ENCODE peak calls at places on chromosome 18, in eight cellular contexts. G is neural progenitor cell; A is Peyer's patch; L is choroid plexus epithelial cell; T is CD8-positive, alpha-beta T cell; I is tibial nerve; F is astrocyte; Z is AG10803. E is an unnamed sample.

GRCh38 chr18:60452424-60452823 is 79.8 kb upstream of the MC4R start:
- DNase-seq in G (no peak), A (no peak), L (peak), T (no peak), I (no peak), F (peak), Z (peak), E (peak)

GRCh38 chr18:39296293-39296888 is 1730.8 kb upstream of the CELF4 start:
- DNase-seq in G (no peak), A (no peak), L (no peak), T (no peak), I (no peak), F (no peak), Z (no peak), E (no peak)

GRCh38 chr18:58612239-58613055 is 16.4 kb downstream of the ALPK2 start:
- DNase-seq in G (peak), A (no peak), L (no peak), T (no peak), I (no peak), F (no peak), Z (no peak), E (no peak)

GRCh38 chr18:26383454-26384270 is 157.4 kb downstream of the TAF4B start:
- DNase-seq in G (peak), A (no peak), L (peak), T (no peak), I (no peak), F (peak), Z (peak), E (peak)

GRCh38 chr18:596288-596881 is 403 bp upstream of the CLUL1 start:
- DNase-seq in G (peak), A (peak), L (no peak), T (peak), I (no peak), F (no peak), Z (no peak), E (no peak)

GRCh38 chr18:24470022-24470618 is 9.7 kb downstream of the HRH4 start:
- DNase-seq in G (no peak), A (no peak), L (no peak), T (no peak), I (no peak), F (no peak), Z (no peak), E (no peak)

GRCh38 chr18:28284132-28284531 is 107.2 kb upstream of the CDH2 start:
- DNase-seq in G (no peak), A (no peak), L (peak), T (no peak), I (no peak), F (peak), Z (no peak), E (peak)

GRCh38 chr18:58856881-58857280 is 7.8 kb upstream of the ZNF532 start:
- DNase-seq in G (no peak), A (no peak), L (peak), T (no peak), I (no peak), F (no peak), Z (peak), E (peak)

GRCh38 chr18:38940863-38941531 is 1375.4 kb upstream of the CELF4 start:
- DNase-seq in G (no peak), A (no peak), L (peak), T (peak), I (no peak), F (peak), Z (no peak), E (peak)

GRCh38 chr18:56709463-56709862 is 58.3 kb downstream of the WDR7 start:
- DNase-seq in G (no peak), A (no peak), L (peak), T (peak), I (no peak), F (peak), Z (peak), E (peak)

GRCh38 chr18:74804677-74805076 is 207.0 kb downstream of the ZNF407 start:
- DNase-seq in G (no peak), A (no peak), L (no peak), T (no peak), I (no peak), F (no peak), Z (no peak), E (no peak)

GRCh38 chr18:48851563-48851962 is 99.2 kb downstream of the SMAD7 start:
- DNase-seq in G (no peak), A (no peak), L (no peak), T (peak), I (no peak), F (no peak), Z (no peak), E (peak)

GRCh38 chr18:8839285-8839684 is 133.9 kb downstream of the MTCL1 start:
- DNase-seq in G (no peak), A (no peak), L (peak), T (no peak), I (no peak), F (peak), Z (peak), E (peak)

GRCh38 chr18:41077076-41077475 is 878.0 kb upstream of the PIK3C3 start:
- DNase-seq in G (no peak), A (no peak), L (no peak), T (no peak), I (no peak), F (peak), Z (no peak), E (no peak)

GRCh38 chr18:26714739-26715138 is 150.8 kb downstream of the AQP4 start:
- DNase-seq in G (no peak), A (no peak), L (peak), T (no peak), I (no peak), F (no peak), Z (no peak), E (no peak)

GRCh38 chr18:59787998-59788875 is 91.0 kb upstream of the CCBE1 start:
- DNase-seq in G (no peak), A (no peak), L (peak), T (no peak), I (no peak), F (peak), Z (peak), E (peak)

GRCh38 chr18:12278765-12279682 is 24.9 kb downstream of the CIDEA start:
- DNase-seq in G (peak), A (no peak), L (peak), T (no peak), I (peak), F (peak), Z (peak), E (peak)

GRCh38 chr18:27017901-27018500 is 152.5 kb upstream of the AQP4 start:
- DNase-seq in G (peak), A (no peak), L (peak), T (no peak), I (no peak), F (no peak), Z (no peak), E (peak)

GRCh38 chr18:49399003-49399402 is 61.4 kb downstream of the DYM start:
- DNase-seq in G (no peak), A (no peak), L (peak), T (no peak), I (no peak), F (no peak), Z (peak), E (no peak)

GRCh38 chr18:48459016-48459415 is 49.8 kb upstream of the ZBTB7C start:
- DNase-seq in G (no peak), A (no peak), L (no peak), T (no peak), I (no peak), F (no peak), Z (no peak), E (no peak)

GRCh38 chr18:77063256-77063655 is 69.3 kb downstream of the MBP start:
- DNase-seq in G (no peak), A (no peak), L (peak), T (peak), I (no peak), F (peak), Z (no peak), E (peak)

GRCh38 chr18:56377161-56377560 is 261.2 kb downstream of the TXNL1 start:
- DNase-seq in G (no peak), A (no peak), L (peak), T (no peak), I (no peak), F (no peak), Z (peak), E (peak)

GRCh38 chr18:36187138-36187825 is at the start of gene MOCOS:
- DNase-seq in G (peak), A (peak), L (peak), T (peak), I (peak), F (no peak), Z (peak), E (peak)

GRCh38 chr18:36185157-36185556 is 2.1 kb upstream of the MOCOS start:
- DNase-seq in G (no peak), A (no peak), L (no peak), T (no peak), I (no peak), F (no peak), Z (no peak), E (no peak)

GRCh38 chr18:36183987-36184386 is 3.3 kb upstream of the MOCOS start:
- DNase-seq in G (no peak), A (no peak), L (no peak), T (no peak), I (no peak), F (no peak), Z (no peak), E (no peak)

GRCh38 chr18:36186461-36187137 is 698 bp upstream of the MOCOS start:
- DNase-seq in G (peak), A (peak), L (no peak), T (no peak), I (no peak), F (no peak), Z (peak), E (peak)

GRCh38 chr18:36185901-36186460 is 1.3 kb upstream of the MOCOS start:
- DNase-seq in G (no peak), A (no peak), L (no peak), T (no peak), I (no peak), F (no peak), Z (no peak), E (no peak)
- H3K4me3 ChIP-seq in G (no peak), A (no peak), L (no peak), T (no peak), I (no peak), F (no peak), Z (peak), E (peak)

GRCh38 chr18:68330658-68331057 is 384.2 kb downstream of the TMX3 start:
- DNase-seq in G (no peak), A (no peak), L (no peak), T (no peak), I (no peak), F (no peak), Z (no peak), E (no peak)
- TF ChIP-seq CTCF in G (peak), A (no peak), L (no peak), T (no peak), I (no peak), F (no peak), Z (no peak), E (no peak)

GRCh38 chr18:3864669-3865298 is 414.8 kb downstream of the TGIF1 start:
- DNase-seq in G (no peak), A (no peak), L (no peak), T (no peak), I (no peak), F (no peak), Z (no peak), E (no peak)

GRCh38 chr18:3863593-3863992 is 413.6 kb downstream of the TGIF1 start:
- DNase-seq in G (no peak), A (no peak), L (no peak), T (no peak), I (no peak), F (no peak), Z (no peak), E (no peak)

GRCh38 chr18:3869848-3870247 is 419.9 kb downstream of the TGIF1 start:
- DNase-seq in G (peak), A (no peak), L (peak), T (no peak), I (no peak), F (peak), Z (peak), E (peak)

GRCh38 chr18:3867768-3868445 is 417.9 kb downstream of the TGIF1 start:
- DNase-seq in G (no peak), A (no peak), L (no peak), T (no peak), I (no peak), F (no peak), Z (peak), E (peak)

DNA sequence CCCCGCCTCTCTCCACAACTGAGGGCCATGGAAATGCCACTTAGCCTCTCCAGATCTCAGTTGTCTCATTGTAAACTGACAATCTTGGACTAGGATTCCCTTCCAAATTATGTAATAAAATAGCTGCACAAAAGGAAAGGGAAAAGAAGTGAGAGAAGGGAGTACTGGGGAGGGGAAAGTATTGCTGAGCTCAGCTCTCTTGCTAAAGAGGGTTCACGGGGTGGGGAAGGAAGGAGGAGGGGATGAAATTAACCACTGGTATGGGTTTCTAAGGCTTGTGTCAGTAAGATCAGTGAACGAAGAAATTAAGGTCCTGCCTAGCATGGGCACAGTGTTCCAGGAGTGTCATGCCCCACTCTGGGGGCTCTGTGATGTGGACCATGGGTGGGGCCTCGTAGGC is 417.3 kb downstream of the TGIF1 start:
- DNase-seq in G (no peak), A (no peak), L (no peak), T (no peak), I (no peak), F (no peak), Z (no peak), E (no peak)
- H3K4me3 ChIP-seq in G (no peak), A (no peak), L (no peak), T (no peak), I (no peak), F (no peak), Z (no peak), E (no peak)

GRCh38 chr18:68965817-68966216 is 167.9 kb downstream of the CCDC102B start:
- DNase-seq in G (no peak), A (no peak), L (peak), T (no peak), I (no peak), F (no peak), Z (no peak), E (no peak)
- TF ChIP-seq CTCF in G (no peak), A (no peak), L (no peak), T (no peak), I (no peak), F (no peak), Z (no peak), E (no peak)

GRCh38 chr18:46702399-46702798 is 45.4 kb upstream of the LOXHD1 start:
- DNase-seq in G (no peak), A (no peak), L (no peak), T (no peak), I (no peak), F (no peak), Z (no peak), E (no peak)
- H3K4me3 ChIP-seq in G (no peak), A (no peak), L (no peak), T (no peak), I (no peak), F (no peak), Z (no peak), E (no peak)

GRCh38 chr18:65227970-65228369 is 522.8 kb upstream of the CDH7 start:
- DNase-seq in G (peak), A (no peak), L (no peak), T (no peak), I (no peak), F (no peak), Z (no peak), E (no peak)
- TF ChIP-seq CTCF in G (peak), A (no peak), L (no peak), T (no peak), I (no peak), F (no peak), Z (no peak), E (no peak)